ENCODE peak calls at places on chromosomes 12 and 14, in seven cellular contexts. I, X, A, N, F, M and L are unnamed samples. For H3K27me3 and H3K9me3, the result is how much of the 10 kb centered on the place peaks cover.

GRCh38 chr12:39988574-39988973 is 117.3 kb downstream of the SLC2A13 start:
- DNase-seq in I (no peak), X (no peak), A (no peak), N (no peak), F (no peak), M (no peak), L (no peak)

GRCh38 chr14:56902413-56902812 is 92.1 kb upstream of the OTX2 start:
- DNase-seq in I (no peak), X (no peak), A (no peak), N (no peak), F (peak), M (no peak), L (no peak)

GRCh38 chr12:83432176-83432719 is 745.5 kb downstream of the TMTC2 start:
- DNase-seq in I (no peak), X (no peak), A (no peak), N (no peak), F (no peak), M (no peak), L (no peak)

GRCh38 chr12:111031956-111032919 is 111.9 kb upstream of the MYL2 start:
- DNase-seq in I (no peak), X (no peak), A (no peak), N (no peak), F (no peak), M (no peak), L (no peak)

GRCh38 chr12:64550758-64551157 is 59.5 kb upstream of the RASSF3 start:
- DNase-seq in I (no peak), X (no peak), A (no peak), N (no peak), F (no peak), M (no peak), L (no peak)

GRCh38 chr14:23174785-23175184 is 8.7 kb downstream of the SLC7A8 start:
- DNase-seq in I (no peak), X (no peak), A (no peak), N (no peak), F (no peak), M (no peak), L (no peak)

GRCh38 chr14:102140750-102141145 is 1.1 kb downstream of the WDR20 start:
- DNase-seq in I (no peak), X (no peak), A (no peak), N (no peak), F (no peak), M (no peak), L (no peak)

GRCh38 chr12:54009171-54010052 is 627 bp downstream of the HOXC8 start:
- DNase-seq in I (no peak), X (no peak), A (peak), N (peak), F (no peak), M (no peak), L (no peak)

GRCh38 chr12:9198012-9198411 is 10.2 kb downstream of the PZP start:
- DNase-seq in I (no peak), X (no peak), A (no peak), N (no peak), F (no peak), M (no peak), L (no peak)

GRCh38 chr14:103858063-103858820 is 10.9 kb upstream of the PPP1R13B start:
- DNase-seq in I (no peak), X (no peak), A (no peak), N (no peak), F (no peak), M (no peak), L (no peak)

GRCh38 chr14:72615511-72616121 is 278.3 kb downstream of the DPF3 start:
- DNase-seq in I (peak), X (no peak), A (peak), N (peak), F (no peak), M (peak), L (no peak)

GRCh38 chr14:71050227-71050823 is 143.1 kb downstream of the PCNX1 start:
- DNase-seq in I (peak), X (no peak), A (no peak), N (peak), F (peak), M (peak), L (no peak)

GRCh38 chr12:30357712-30358111 is 338.0 kb downstream of the IPO8 start:
- DNase-seq in I (no peak), X (no peak), A (peak), N (no peak), F (no peak), M (peak), L (no peak)

GRCh38 chr14:43872222-43872621 is 634.9 kb downstream of the FSCB start:
- DNase-seq in I (no peak), X (no peak), A (no peak), N (no peak), F (no peak), M (no peak), L (no peak)

GRCh38 chr14:20461230-20462141 is at the start of gene PIP4P1:
- DNase-seq in I (peak), X (peak), A (peak), N (peak), F (peak), M (peak), L (peak)

GRCh38 chr12:4814485-4814884 is 94.3 kb downstream of the GALNT8 start:
- DNase-seq in I (no peak), X (no peak), A (no peak), N (no peak), F (no peak), M (no peak), L (no peak)

GRCh38 chr12:117878598-117878997 is 90.2 kb downstream of the KSR2 start:
- DNase-seq in I (no peak), X (no peak), A (no peak), N (no peak), F (no peak), M (no peak), L (no peak)

GRCh38 chr12:117872521-117873169 is 96.1 kb downstream of the KSR2 start:
- DNase-seq in I (no peak), X (no peak), A (no peak), N (no peak), F (no peak), M (no peak), L (no peak)

GRCh38 chr12:117876492-117876816 is 92.3 kb downstream of the KSR2 start:
- DNase-seq in I (no peak), X (no peak), A (no peak), N (no peak), F (no peak), M (no peak), L (no peak)

GRCh38 chr12:117874842-117875434 is 93.9 kb downstream of the KSR2 start:
- DNase-seq in I (peak), X (no peak), A (peak), N (peak), F (peak), M (peak), L (peak)

GRCh38 chr12:117875652-117876491 is 92.9 kb downstream of the KSR2 start:
- DNase-seq in I (peak), X (no peak), A (peak), N (no peak), F (peak), M (peak), L (no peak)
- H3K27me3 ChIP-seq in I (under half), X (under half), A (under half), N (under half), F (under half), M (under half), L (under half)

GRCh38 chr14:67449096-67449495 is 37.1 kb upstream of the PLEK2 start:
- DNase-seq in I (no peak), X (no peak), A (no peak), N (no peak), F (no peak), M (no peak), L (no peak)
- H3K4me3 ChIP-seq in I (no peak), X (no peak), A (no peak), N (no peak), F (no peak), M (no peak), L (no peak)

DNA sequence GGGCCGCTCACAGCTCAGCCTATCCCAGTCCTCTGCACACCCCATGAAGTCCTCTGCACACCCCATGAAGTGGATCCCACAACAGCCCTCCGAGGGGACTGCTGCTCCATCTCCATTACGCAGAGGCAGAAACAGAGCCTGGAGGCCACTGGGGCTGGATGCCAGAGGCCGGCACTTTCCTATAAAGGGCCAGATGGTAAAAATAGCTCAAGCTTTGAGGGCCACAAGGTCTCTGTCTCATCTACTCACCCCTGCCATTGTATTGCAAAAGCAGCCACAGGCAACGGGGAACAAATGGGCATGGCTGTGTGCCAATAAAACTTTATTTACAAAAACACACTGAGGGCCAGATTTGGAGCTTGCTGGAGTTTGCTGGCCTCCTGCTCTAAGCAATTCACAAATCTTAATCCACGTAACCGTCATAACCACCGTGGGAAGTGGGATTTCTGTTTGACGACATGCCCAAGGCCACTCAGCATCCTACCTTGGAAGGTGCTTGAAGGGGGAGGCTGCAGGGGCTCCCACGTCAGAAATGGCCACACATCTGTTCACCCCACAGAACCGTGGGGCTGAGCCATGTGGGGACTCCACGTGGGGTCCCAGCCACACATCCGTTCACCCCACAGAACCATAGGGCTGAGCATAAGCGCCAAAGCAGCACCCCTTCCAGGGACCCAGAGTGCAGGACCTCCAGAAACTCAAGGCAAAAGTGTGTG is 92.0 kb downstream of the NCOR2 start:
- DNase-seq in I (no peak), X (no peak), A (peak), N (no peak), F (no peak), M (no peak), L (no peak)
- H3K9me3 ChIP-seq in I (under half), X (under half), A (under half), N (under half), F (under half), M (under half), L (under half)

DNA sequence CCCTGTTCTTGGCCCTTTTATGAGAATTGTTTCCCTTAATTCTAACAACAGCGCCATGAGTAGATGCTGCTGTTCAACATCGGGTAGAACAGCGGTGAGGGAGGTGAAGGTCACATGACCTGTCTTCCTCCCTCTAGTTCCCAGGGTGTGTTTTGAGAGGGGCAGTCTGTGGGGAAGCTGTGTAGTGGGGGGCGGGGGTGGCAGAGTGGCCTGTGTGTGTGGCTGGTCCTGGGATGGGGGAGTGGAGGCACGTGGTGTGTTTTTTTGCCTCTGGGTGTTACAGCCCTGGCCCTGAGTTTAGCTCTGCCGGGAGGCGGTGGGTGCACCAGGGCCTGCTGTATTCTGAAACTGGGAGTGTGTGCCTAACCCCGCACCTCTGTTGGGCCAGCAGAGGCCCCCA is 202.7 kb downstream of the TSPAN9 start:
- DNase-seq in I (no peak), X (no peak), A (no peak), N (no peak), F (no peak), M (no peak), L (no peak)
- H3K27me3 ChIP-seq in I (under half), X (under half), A (under half), N (under half), F (under half), M (under half), L (under half)

DNA sequence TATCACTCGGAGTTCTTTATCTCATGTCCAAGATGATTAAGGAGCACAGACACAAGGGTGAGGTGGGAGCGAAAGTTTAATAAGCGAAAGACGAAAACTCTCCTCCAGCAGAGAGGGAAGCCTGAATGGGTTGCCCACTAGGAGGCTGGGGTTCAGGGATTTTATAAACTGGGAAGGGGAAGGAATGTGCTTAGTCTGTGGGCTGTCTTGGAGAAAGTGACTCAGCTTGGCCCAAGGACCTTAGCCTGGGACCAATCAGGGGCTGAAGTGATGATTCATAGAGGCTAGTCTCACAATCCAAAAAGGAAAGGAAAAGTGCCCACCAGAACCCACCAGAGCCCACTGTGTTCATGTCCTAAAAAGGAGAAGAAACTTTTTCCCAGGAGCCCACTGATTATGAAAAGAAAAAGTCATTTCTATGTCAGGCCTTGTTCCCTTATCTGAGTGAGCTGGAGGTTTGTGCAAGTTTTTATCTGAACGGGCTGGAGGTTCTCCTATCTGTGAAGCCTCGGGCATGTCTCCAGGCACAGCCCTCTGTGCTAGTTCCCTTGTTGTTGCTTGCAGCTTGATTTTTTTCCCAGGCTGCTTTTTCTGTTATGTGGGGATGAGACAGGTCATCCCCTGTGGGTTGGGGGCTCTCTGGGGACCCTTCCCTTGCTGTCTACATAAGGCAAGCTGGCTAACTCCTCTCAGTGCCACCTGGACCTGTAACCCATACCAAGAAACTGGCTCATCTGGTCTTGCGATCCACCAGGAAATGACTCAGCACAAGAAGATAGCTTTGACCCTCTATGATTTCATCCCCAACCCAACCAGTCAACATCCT is 8.3 kb upstream of the GOLGA5 start:
- DNase-seq in I (peak), X (no peak), A (peak), N (peak), F (no peak), M (peak), L (no peak)
- H3K4me3 ChIP-seq in I (no peak), X (no peak), A (no peak), N (peak), F (no peak), M (no peak), L (no peak)

DNA sequence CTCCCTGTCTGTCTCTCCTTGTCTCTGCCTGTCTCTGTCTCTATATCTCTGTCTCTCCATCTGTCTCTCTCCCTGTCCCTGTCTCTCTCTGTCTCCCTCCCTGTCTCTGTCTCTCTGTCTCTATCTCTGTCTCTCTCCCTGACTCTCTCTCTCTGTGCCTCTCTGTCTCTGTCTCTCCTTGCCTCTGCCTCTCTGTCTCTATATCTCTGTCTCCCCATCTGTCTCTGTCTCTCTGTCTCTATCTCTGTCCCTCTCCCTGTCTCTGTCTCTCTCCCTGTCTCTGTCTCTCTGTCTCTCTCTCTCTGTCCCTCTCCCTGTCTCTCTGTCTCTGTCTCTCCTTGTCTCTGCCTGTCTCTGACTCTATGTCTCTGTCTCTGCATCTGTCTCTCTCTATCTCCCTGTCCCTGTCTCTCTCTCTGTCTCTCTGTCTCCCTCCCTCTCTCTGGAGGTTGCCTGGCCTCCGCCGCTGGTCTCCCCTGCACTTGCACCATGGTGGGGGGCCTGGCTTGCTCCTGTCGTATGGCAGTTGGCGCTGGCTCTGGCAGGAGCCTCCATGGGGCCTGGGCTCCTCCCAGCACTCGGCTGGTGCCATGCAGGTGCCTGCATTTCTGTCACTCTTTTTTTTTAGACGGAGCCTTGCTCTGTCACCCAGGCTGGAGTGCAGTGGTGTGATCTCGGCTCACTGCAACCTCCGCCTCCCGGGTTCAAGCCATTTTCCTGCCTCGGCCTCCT is 28.3 kb downstream of the MMP17 start:
- DNase-seq in I (no peak), X (no peak), A (no peak), N (no peak), F (no peak), M (no peak), L (no peak)
- H3K9me3 ChIP-seq in I (under half), X (under half), A (under half), N (under half), F (under half), M (under half), L (under half)